ENCODE peak calls at places on chromosomes 11 and 22, in seven cellular contexts. One of them, this sample, is unnamed. For H3K4me1, the result is how much of the 10 kb centered on the place peaks cover.

GRCh38 chr11:46450846-46451470 is 59.4 kb upstream of the CHRM4 start:
- DNase-seq in trophoblast cell: no peak
- DNase-seq in H1: no peak
- DNase-seq in mesenchymal stem cell: no peak
- DNase-seq in H9: no peak
- DNase-seq in IMR-90: peak
- DNase-seq in mesendoderm: no peak
- DNase-seq in this sample: no peak

GRCh38 chr22:17672417-17672991 is 33.9 kb downstream of the BCL2L13 start:
- DNase-seq in H1: no peak
- DNase-seq in H9: no peak
- DNase-seq in mesendoderm: no peak
- DNase-seq in mesenchymal stem cell: peak
- DNase-seq in trophoblast cell: no peak
- DNase-seq in IMR-90: peak
- DNase-seq in this sample: no peak

GRCh38 chr11:112227002-112227401 is 774 bp downstream of the PTS start:
- DNase-seq in trophoblast cell: no peak
- DNase-seq in H1: no peak
- DNase-seq in mesenchymal stem cell: peak
- DNase-seq in mesendoderm: no peak
- DNase-seq in IMR-90: peak
- DNase-seq in H9: no peak
- DNase-seq in this sample: no peak

GRCh38 chr11:16606784-16607674 is 131.4 kb upstream of the C11orf58 start:
- DNase-seq in H1: no peak
- DNase-seq in IMR-90: peak
- DNase-seq in mesendoderm: peak
- DNase-seq in H9: peak
- DNase-seq in trophoblast cell: no peak
- DNase-seq in mesenchymal stem cell: peak
- DNase-seq in this sample: peak

GRCh38 chr11:61090092-61090491 is 12.2 kb upstream of the CD5 start:
- DNase-seq in mesendoderm: no peak
- DNase-seq in trophoblast cell: no peak
- DNase-seq in IMR-90: no peak
- DNase-seq in H1: no peak
- DNase-seq in mesenchymal stem cell: no peak
- DNase-seq in H9: no peak
- DNase-seq in this sample: no peak

GRCh38 chr11:35073691-35074382 is 65.1 kb upstream of the CD44 start:
- DNase-seq in mesenchymal stem cell: peak
- DNase-seq in H9: no peak
- DNase-seq in trophoblast cell: no peak
- DNase-seq in mesendoderm: no peak
- DNase-seq in IMR-90: peak
- DNase-seq in H1: no peak
- DNase-seq in this sample: no peak

GRCh38 chr11:18019650-18020049 is 6.8 kb upstream of the SERGEF start:
- DNase-seq in trophoblast cell: no peak
- DNase-seq in H1: no peak
- DNase-seq in IMR-90: no peak
- DNase-seq in mesenchymal stem cell: no peak
- DNase-seq in H9: no peak
- DNase-seq in mesendoderm: no peak
- DNase-seq in this sample: no peak

GRCh38 chr22:29259253-29259899 is 8.4 kb downstream of the RHBDD3 start:
- DNase-seq in trophoblast cell: no peak
- DNase-seq in H9: peak
- DNase-seq in mesenchymal stem cell: no peak
- DNase-seq in mesendoderm: peak
- DNase-seq in H1: no peak
- DNase-seq in IMR-90: no peak
- DNase-seq in this sample: no peak

GRCh38 chr11:90243534-90243933 is 20.7 kb upstream of the CHORDC1 start:
- DNase-seq in trophoblast cell: no peak
- DNase-seq in IMR-90: no peak
- DNase-seq in H1: no peak
- DNase-seq in mesenchymal stem cell: no peak
- DNase-seq in mesendoderm: peak
- DNase-seq in H9: no peak
- DNase-seq in this sample: no peak

GRCh38 chr11:62073061-62073460 is 50.8 kb upstream of the INCENP start:
- DNase-seq in mesenchymal stem cell: no peak
- DNase-seq in H9: no peak
- DNase-seq in H1: no peak
- DNase-seq in mesendoderm: no peak
- DNase-seq in trophoblast cell: no peak
- DNase-seq in IMR-90: no peak
- DNase-seq in this sample: no peak

GRCh38 chr11:130798280-130798679 is 118.0 kb downstream of the SNX19 start:
- DNase-seq in IMR-90: peak
- DNase-seq in H9: no peak
- DNase-seq in mesendoderm: no peak
- DNase-seq in trophoblast cell: peak
- DNase-seq in mesenchymal stem cell: peak
- DNase-seq in H1: no peak
- DNase-seq in this sample: no peak

GRCh38 chr11:7599209-7599608 is 74.1 kb downstream of the CYB5R2 start:
- DNase-seq in H1: no peak
- DNase-seq in H9: no peak
- DNase-seq in trophoblast cell: no peak
- DNase-seq in mesenchymal stem cell: no peak
- DNase-seq in IMR-90: no peak
- DNase-seq in mesendoderm: no peak
- DNase-seq in this sample: no peak

GRCh38 chr11:14356342-14356741 is 2.6 kb downstream of the RRAS2 start:
- DNase-seq in mesenchymal stem cell: no peak
- DNase-seq in trophoblast cell: no peak
- DNase-seq in H9: no peak
- DNase-seq in IMR-90: no peak
- DNase-seq in mesendoderm: no peak
- DNase-seq in H1: no peak
- DNase-seq in this sample: no peak

GRCh38 chr11:35742707-35743454 is 80.3 kb downstream of the TRIM44 start:
- DNase-seq in mesendoderm: no peak
- DNase-seq in H1: no peak
- DNase-seq in trophoblast cell: no peak
- DNase-seq in H9: no peak
- DNase-seq in IMR-90: no peak
- DNase-seq in mesenchymal stem cell: no peak
- DNase-seq in this sample: no peak

GRCh38 chr11:48081151-48082010 is 101.0 kb downstream of the PTPRJ start:
- DNase-seq in H1: no peak
- DNase-seq in mesendoderm: no peak
- DNase-seq in IMR-90: peak
- DNase-seq in trophoblast cell: peak
- DNase-seq in H9: no peak
- DNase-seq in mesenchymal stem cell: peak
- DNase-seq in this sample: no peak

GRCh38 chr11:59197990-59198389 is 14.7 kb downstream of the MPEG1 start:
- DNase-seq in mesendoderm: no peak
- DNase-seq in trophoblast cell: no peak
- DNase-seq in H9: no peak
- DNase-seq in mesenchymal stem cell: peak
- DNase-seq in H1: no peak
- DNase-seq in IMR-90: peak
- DNase-seq in this sample: no peak

GRCh38 chr11:73866586-73866996 is 10.1 kb downstream of the COA4 start:
- DNase-seq in IMR-90: peak
- DNase-seq in H1: no peak
- DNase-seq in trophoblast cell: peak
- DNase-seq in mesendoderm: peak
- DNase-seq in mesenchymal stem cell: peak
- DNase-seq in H9: no peak
- DNase-seq in this sample: no peak

GRCh38 chr22:29332886-29333496 is 17.5 kb upstream of the RASL10A start:
- DNase-seq in H1: no peak
- DNase-seq in IMR-90: no peak
- DNase-seq in mesenchymal stem cell: no peak
- DNase-seq in H9: no peak
- DNase-seq in trophoblast cell: no peak
- DNase-seq in mesendoderm: no peak
- DNase-seq in this sample: no peak

GRCh38 chr22:47295226-47295901 is 532.9 kb downstream of the TBC1D22A start:
- DNase-seq in mesenchymal stem cell: no peak
- DNase-seq in IMR-90: no peak
- DNase-seq in trophoblast cell: no peak
- DNase-seq in mesendoderm: no peak
- DNase-seq in H1: no peak
- DNase-seq in H9: no peak
- DNase-seq in this sample: no peak

GRCh38 chr11:35082322-35083180 is 56.4 kb upstream of the CD44 start:
- DNase-seq in mesenchymal stem cell: peak
- DNase-seq in H9: peak
- DNase-seq in trophoblast cell: peak
- DNase-seq in IMR-90: peak
- DNase-seq in mesendoderm: peak
- DNase-seq in H1: no peak
- DNase-seq in this sample: no peak

DNA sequence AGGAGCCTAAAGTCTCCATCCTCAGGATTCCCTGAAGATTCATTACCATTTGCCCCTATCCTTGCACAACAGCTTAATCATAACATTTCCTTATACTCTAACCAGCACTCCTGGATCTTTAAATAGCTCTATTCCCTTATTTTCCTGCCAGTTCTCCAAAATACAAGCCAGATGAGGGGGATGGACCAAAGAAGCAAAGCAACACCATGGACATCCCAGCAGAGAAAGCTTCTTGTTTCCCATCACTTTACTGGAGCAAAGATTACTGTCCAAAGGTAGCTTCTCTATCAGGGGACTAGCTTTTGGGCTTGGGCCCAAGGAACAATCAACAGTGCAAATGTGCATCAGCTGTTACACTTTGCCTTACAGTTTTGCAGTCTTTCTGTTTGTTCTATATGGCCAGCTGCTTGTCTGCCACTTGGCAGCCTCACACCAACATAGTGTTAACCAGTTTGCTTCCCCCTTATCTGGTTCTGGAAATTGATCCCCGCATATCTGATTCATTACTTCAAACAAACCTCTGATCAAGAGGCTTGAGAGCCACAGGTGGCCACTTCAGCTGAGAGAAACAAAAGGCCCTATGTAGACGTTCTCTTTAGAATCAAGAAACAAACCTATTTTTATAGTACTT is 814.3 kb downstream of the METTL15 start:
- DNase-seq in IMR-90: peak
- DNase-seq in mesenchymal stem cell: no peak
- DNase-seq in mesendoderm: peak
- DNase-seq in H1: no peak
- DNase-seq in trophoblast cell: no peak
- DNase-seq in H9: no peak
- DNase-seq in this sample: no peak
- H2BK120ac ChIP-seq in IMR-90: peak
- H2BK120ac ChIP-seq in mesenchymal stem cell: no peak
- H2BK120ac ChIP-seq in mesendoderm: no peak
- H2BK120ac ChIP-seq in H1: no peak
- H2BK120ac ChIP-seq in trophoblast cell: no peak
- H2BK120ac ChIP-seq in H9: no peak
- H2BK120ac ChIP-seq in this sample: no peak

GRCh38 chr22:39528080-39528661 is 4.4 kb downstream of the RPS19BP1 start:
- DNase-seq in H9: no peak
- DNase-seq in trophoblast cell: peak
- DNase-seq in IMR-90: no peak
- DNase-seq in mesenchymal stem cell: peak
- DNase-seq in H1: no peak
- DNase-seq in mesendoderm: peak
- DNase-seq in this sample: no peak

GRCh38 chr22:39530692-39531331 is 1.7 kb downstream of the RPS19BP1 start:
- DNase-seq in H1: no peak
- DNase-seq in H9: no peak
- DNase-seq in mesenchymal stem cell: peak
- DNase-seq in IMR-90: peak
- DNase-seq in trophoblast cell: no peak
- DNase-seq in mesendoderm: peak
- DNase-seq in this sample: no peak

GRCh38 chr22:39528681-39529486 is 3.7 kb downstream of the RPS19BP1 start:
- DNase-seq in trophoblast cell: peak
- DNase-seq in H9: peak
- DNase-seq in H1: peak
- DNase-seq in IMR-90: peak
- DNase-seq in mesenchymal stem cell: peak
- DNase-seq in mesendoderm: peak
- DNase-seq in this sample: peak

GRCh38 chr22:39529487-39529851 is 3.1 kb downstream of the RPS19BP1 start:
- DNase-seq in H1: no peak
- DNase-seq in H9: no peak
- DNase-seq in mesendoderm: no peak
- DNase-seq in IMR-90: no peak
- DNase-seq in mesenchymal stem cell: no peak
- DNase-seq in trophoblast cell: no peak
- DNase-seq in this sample: no peak

DNA sequence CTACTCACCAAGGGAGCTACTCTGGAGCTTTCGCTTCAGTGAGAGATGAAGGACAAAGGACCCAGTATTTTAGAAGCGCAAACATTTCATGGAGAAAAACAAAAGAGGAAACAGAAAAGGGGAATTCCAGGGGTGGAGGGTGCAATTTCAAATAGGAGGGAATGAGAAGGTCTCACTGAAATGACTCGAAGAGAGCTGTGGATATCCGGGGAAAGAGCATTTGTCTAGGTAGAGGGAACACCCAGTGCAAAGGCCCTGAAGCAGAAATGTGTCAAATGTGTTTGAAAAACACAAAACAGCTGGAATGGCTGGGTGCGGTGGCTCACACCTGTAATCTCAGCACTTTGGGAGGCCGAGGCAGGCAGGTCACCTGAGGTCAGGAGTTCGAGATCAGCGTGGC is 2.4 kb downstream of the RPS19BP1 start:
- DNase-seq in mesenchymal stem cell: no peak
- DNase-seq in IMR-90: no peak
- DNase-seq in mesendoderm: no peak
- DNase-seq in H9: no peak
- DNase-seq in H1: no peak
- DNase-seq in trophoblast cell: no peak
- DNase-seq in this sample: no peak
- H3K4me1 ChIP-seq in mesenchymal stem cell: under half
- H3K4me1 ChIP-seq in IMR-90: under half
- H3K4me1 ChIP-seq in mesendoderm: under half
- H3K4me1 ChIP-seq in H9: under half
- H3K4me1 ChIP-seq in H1: under half
- H3K4me1 ChIP-seq in trophoblast cell: under half
- H3K4me1 ChIP-seq in this sample: under half

GRCh38 chr11:64593156-64594105 is 2.4 kb downstream of the SLC22A12 start:
- DNase-seq in trophoblast cell: no peak
- DNase-seq in mesenchymal stem cell: no peak
- DNase-seq in H1: no peak
- DNase-seq in H9: no peak
- DNase-seq in mesendoderm: no peak
- DNase-seq in IMR-90: no peak
- DNase-seq in this sample: no peak
- H2BK120ac ChIP-seq in trophoblast cell: no peak
- H2BK120ac ChIP-seq in mesenchymal stem cell: no peak
- H2BK120ac ChIP-seq in H1: no peak
- H2BK120ac ChIP-seq in H9: no peak
- H2BK120ac ChIP-seq in mesendoderm: no peak
- H2BK120ac ChIP-seq in IMR-90: no peak
- H2BK120ac ChIP-seq in this sample: no peak

DNA sequence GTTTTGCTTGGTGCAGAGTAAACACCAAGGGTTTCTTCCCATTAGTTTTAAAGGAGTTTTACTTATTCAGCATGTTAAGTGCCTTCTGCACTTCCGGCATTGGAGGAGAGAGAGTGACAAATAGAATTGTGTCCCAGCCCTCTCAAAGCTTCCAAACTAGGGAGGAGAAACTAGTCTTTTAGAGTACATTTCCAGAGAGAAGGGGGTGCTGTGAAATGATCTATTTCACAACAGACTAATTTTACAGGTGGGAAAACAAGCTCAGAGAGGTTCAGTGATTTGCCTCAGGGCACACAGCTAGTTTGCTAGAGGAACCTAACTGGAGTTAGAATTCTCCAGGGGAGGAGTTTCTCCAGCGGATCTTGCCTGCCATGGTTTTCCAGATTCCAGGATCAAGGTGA is 12.6 kb downstream of the MPST start:
- DNase-seq in trophoblast cell: no peak
- DNase-seq in mesenchymal stem cell: peak
- DNase-seq in IMR-90: no peak
- DNase-seq in mesendoderm: no peak
- DNase-seq in H9: no peak
- DNase-seq in H1: no peak
- DNase-seq in this sample: no peak
- H3K4me1 ChIP-seq in trophoblast cell: under half
- H3K4me1 ChIP-seq in mesenchymal stem cell: under half
- H3K4me1 ChIP-seq in IMR-90: under half
- H3K4me1 ChIP-seq in mesendoderm: under half
- H3K4me1 ChIP-seq in H9: under half
- H3K4me1 ChIP-seq in H1: under half
- H3K4me1 ChIP-seq in this sample: under half